ENCODE peak calls at places on chromosomes 3 and 15, in seven cellular contexts. One of them, this sample, is unnamed.

GRCh38 chr3:190265126-190265525 is 57.1 kb downstream of the CLDN1 start:
- DNase-seq in A549: no peak
- DNase-seq in fibroblast of pulmonary artery: peak
- DNase-seq in fibroblast of lung: no peak
- DNase-seq in sigmoid colon: no peak
- DNase-seq in Caco-2: no peak
- DNase-seq in tibial artery: no peak
- DNase-seq in this sample: no peak

GRCh38 chr3:180747805-180748361 is 68.6 kb upstream of the CCDC39 start:
- DNase-seq in Caco-2: no peak
- DNase-seq in tibial artery: no peak
- DNase-seq in fibroblast of lung: no peak
- DNase-seq in A549: no peak
- DNase-seq in fibroblast of pulmonary artery: no peak
- DNase-seq in sigmoid colon: no peak
- DNase-seq in this sample: no peak

GRCh38 chr15:45719490-45719889 is 84.7 kb downstream of the SQOR start:
- DNase-seq in fibroblast of lung: peak
- DNase-seq in A549: no peak
- DNase-seq in fibroblast of pulmonary artery: peak
- DNase-seq in sigmoid colon: no peak
- DNase-seq in tibial artery: no peak
- DNase-seq in Caco-2: no peak
- DNase-seq in this sample: peak

GRCh38 chr15:100863406-100864198 is 16.0 kb upstream of the ALDH1A3 start:
- DNase-seq in A549: no peak
- DNase-seq in sigmoid colon: peak
- DNase-seq in fibroblast of lung: peak
- DNase-seq in fibroblast of pulmonary artery: peak
- DNase-seq in tibial artery: no peak
- DNase-seq in Caco-2: no peak
- DNase-seq in this sample: peak

GRCh38 chr3:65713016-65713415 is 325.7 kb downstream of the MAGI1 start:
- DNase-seq in tibial artery: no peak
- DNase-seq in fibroblast of lung: peak
- DNase-seq in Caco-2: no peak
- DNase-seq in fibroblast of pulmonary artery: peak
- DNase-seq in A549: no peak
- DNase-seq in sigmoid colon: peak
- DNase-seq in this sample: peak

GRCh38 chr15:87416591-87417257 is 839.8 kb downstream of the NTRK3 start:
- DNase-seq in Caco-2: no peak
- DNase-seq in fibroblast of pulmonary artery: no peak
- DNase-seq in tibial artery: no peak
- DNase-seq in sigmoid colon: no peak
- DNase-seq in A549: no peak
- DNase-seq in fibroblast of lung: no peak
- DNase-seq in this sample: no peak

GRCh38 chr3:16177962-16178627 is 3.6 kb downstream of the GALNT15 start:
- DNase-seq in sigmoid colon: peak
- DNase-seq in tibial artery: peak
- DNase-seq in Caco-2: peak
- DNase-seq in fibroblast of pulmonary artery: peak
- DNase-seq in A549: peak
- DNase-seq in fibroblast of lung: peak
- DNase-seq in this sample: peak

GRCh38 chr3:162525052-162525451 is 1028.4 kb downstream of the OTOL1 start:
- DNase-seq in Caco-2: no peak
- DNase-seq in fibroblast of pulmonary artery: peak
- DNase-seq in fibroblast of lung: peak
- DNase-seq in A549: no peak
- DNase-seq in tibial artery: no peak
- DNase-seq in sigmoid colon: peak
- DNase-seq in this sample: peak

GRCh38 chr15:97909291-97909891 is 51.1 kb upstream of the ARRDC4 start:
- DNase-seq in Caco-2: peak
- DNase-seq in A549: peak
- DNase-seq in fibroblast of lung: peak
- DNase-seq in fibroblast of pulmonary artery: peak
- DNase-seq in tibial artery: peak
- DNase-seq in sigmoid colon: peak
- DNase-seq in this sample: peak

GRCh38 chr15:29686079-29686425 is 136.2 kb downstream of the TJP1 start:
- DNase-seq in tibial artery: no peak
- DNase-seq in fibroblast of pulmonary artery: no peak
- DNase-seq in Caco-2: no peak
- DNase-seq in A549: no peak
- DNase-seq in fibroblast of lung: no peak
- DNase-seq in sigmoid colon: no peak
- DNase-seq in this sample: no peak

GRCh38 chr3:31196881-31197364 is 302.5 kb upstream of the GADL1 start:
- DNase-seq in Caco-2: no peak
- DNase-seq in fibroblast of lung: peak
- DNase-seq in tibial artery: peak
- DNase-seq in sigmoid colon: no peak
- DNase-seq in A549: no peak
- DNase-seq in fibroblast of pulmonary artery: peak
- DNase-seq in this sample: peak

GRCh38 chr15:100083572-100083971 is 258.2 kb downstream of the ADAMTS17 start:
- DNase-seq in fibroblast of lung: no peak
- DNase-seq in Caco-2: no peak
- DNase-seq in tibial artery: peak
- DNase-seq in A549: no peak
- DNase-seq in fibroblast of pulmonary artery: no peak
- DNase-seq in sigmoid colon: peak
- DNase-seq in this sample: no peak

GRCh38 chr3:119898478-119899177 is 116.7 kb downstream of the NR1I2 start:
- DNase-seq in A549: no peak
- DNase-seq in Caco-2: no peak
- DNase-seq in tibial artery: no peak
- DNase-seq in sigmoid colon: no peak
- DNase-seq in fibroblast of lung: no peak
- DNase-seq in fibroblast of pulmonary artery: no peak
- DNase-seq in this sample: peak

GRCh38 chr3:43953375-43953774 is 262.6 kb downstream of the ABHD5 start:
- DNase-seq in sigmoid colon: no peak
- DNase-seq in Caco-2: no peak
- DNase-seq in tibial artery: no peak
- DNase-seq in A549: no peak
- DNase-seq in fibroblast of lung: no peak
- DNase-seq in fibroblast of pulmonary artery: no peak
- DNase-seq in this sample: no peak

GRCh38 chr15:22786868-22787698 is 639 bp downstream of the NIPA1 start:
- DNase-seq in Caco-2: no peak
- DNase-seq in fibroblast of pulmonary artery: peak
- DNase-seq in sigmoid colon: no peak
- DNase-seq in tibial artery: no peak
- DNase-seq in A549: peak
- DNase-seq in fibroblast of lung: peak
- DNase-seq in this sample: peak

GRCh38 chr3:197151562-197151961 is 121.9 kb upstream of the MELTF start:
- DNase-seq in fibroblast of pulmonary artery: peak
- DNase-seq in Caco-2: no peak
- DNase-seq in A549: no peak
- DNase-seq in sigmoid colon: no peak
- DNase-seq in fibroblast of lung: peak
- DNase-seq in tibial artery: peak
- DNase-seq in this sample: peak

GRCh38 chr3:56122911-56123310 is 345.4 kb downstream of the ERC2 start:
- DNase-seq in sigmoid colon: no peak
- DNase-seq in fibroblast of lung: no peak
- DNase-seq in A549: no peak
- DNase-seq in tibial artery: no peak
- DNase-seq in Caco-2: no peak
- DNase-seq in fibroblast of pulmonary artery: no peak
- DNase-seq in this sample: no peak

GRCh38 chr15:101808201-101808600 is 3.8 kb upstream of the OR4F15 start:
- DNase-seq in A549: no peak
- DNase-seq in fibroblast of pulmonary artery: no peak
- DNase-seq in fibroblast of lung: peak
- DNase-seq in tibial artery: no peak
- DNase-seq in sigmoid colon: no peak
- DNase-seq in Caco-2: no peak
- DNase-seq in this sample: peak

GRCh38 chr3:106829206-106829605 is 548.0 kb upstream of the CCDC54 start:
- DNase-seq in Caco-2: no peak
- DNase-seq in tibial artery: no peak
- DNase-seq in fibroblast of pulmonary artery: peak
- DNase-seq in A549: no peak
- DNase-seq in sigmoid colon: no peak
- DNase-seq in fibroblast of lung: no peak
- DNase-seq in this sample: no peak

GRCh38 chr3:75655501-75655904 is 8.6 kb upstream of the FRG2C start:
- DNase-seq in fibroblast of lung: no peak
- DNase-seq in fibroblast of pulmonary artery: no peak
- DNase-seq in Caco-2: no peak
- DNase-seq in sigmoid colon: no peak
- DNase-seq in A549: no peak
- DNase-seq in tibial artery: no peak
- DNase-seq in this sample: no peak

GRCh38 chr15:45274636-45275035 is 22.6 kb downstream of the SLC28A2 start:
- DNase-seq in tibial artery: no peak
- DNase-seq in fibroblast of pulmonary artery: no peak
- DNase-seq in sigmoid colon: no peak
- DNase-seq in fibroblast of lung: no peak
- DNase-seq in Caco-2: no peak
- DNase-seq in A549: no peak
- DNase-seq in this sample: no peak

GRCh38 chr3:148750296-148750695 is 52.6 kb downstream of the AGTR1 start:
- DNase-seq in sigmoid colon: no peak
- DNase-seq in A549: no peak
- DNase-seq in fibroblast of lung: no peak
- DNase-seq in fibroblast of pulmonary artery: no peak
- DNase-seq in tibial artery: no peak
- DNase-seq in Caco-2: no peak
- DNase-seq in this sample: peak

GRCh38 chr3:106403746-106404145 is 534.9 kb upstream of the CBLB start:
- DNase-seq in A549: no peak
- DNase-seq in fibroblast of pulmonary artery: no peak
- DNase-seq in sigmoid colon: no peak
- DNase-seq in Caco-2: no peak
- DNase-seq in fibroblast of lung: no peak
- DNase-seq in tibial artery: no peak
- DNase-seq in this sample: no peak

DNA sequence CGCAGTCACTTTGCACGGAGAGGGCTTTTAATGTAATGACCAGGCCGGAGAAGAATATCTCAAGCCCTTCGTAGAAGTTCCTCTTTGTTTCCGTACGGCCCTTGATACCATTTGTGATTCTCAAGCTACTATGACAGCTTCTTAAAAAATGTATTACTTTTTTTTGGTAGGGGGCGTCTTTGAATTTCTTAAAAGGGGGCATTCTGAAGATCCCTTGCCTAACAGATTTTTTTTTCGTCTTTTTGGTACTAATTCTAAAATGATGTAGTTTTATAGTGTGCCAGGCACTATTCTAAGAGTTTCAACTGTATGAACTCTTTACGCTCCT is 614.0 kb downstream of the MCTP2 start:
- DNase-seq in sigmoid colon: no peak
- DNase-seq in tibial artery: no peak
- DNase-seq in fibroblast of pulmonary artery: no peak
- DNase-seq in Caco-2: no peak
- DNase-seq in A549: no peak
- DNase-seq in fibroblast of lung: no peak
- DNase-seq in this sample: no peak
- H3K4me3 ChIP-seq in sigmoid colon: peak
- H3K4me3 ChIP-seq in tibial artery: peak
- H3K4me3 ChIP-seq in fibroblast of pulmonary artery: peak
- H3K4me3 ChIP-seq in Caco-2: peak
- H3K4me3 ChIP-seq in A549: no peak
- H3K4me3 ChIP-seq in fibroblast of lung: no peak
- H3K4me3 ChIP-seq in this sample: no peak

GRCh38 chr15:27665002-27665401 is 434.1 kb downstream of the OCA2 start:
- DNase-seq in sigmoid colon: no peak
- DNase-seq in A549: no peak
- DNase-seq in fibroblast of pulmonary artery: no peak
- DNase-seq in tibial artery: no peak
- DNase-seq in fibroblast of lung: no peak
- DNase-seq in Caco-2: no peak
- DNase-seq in this sample: no peak
- H3K4me3 ChIP-seq in sigmoid colon: no peak
- H3K4me3 ChIP-seq in A549: no peak
- H3K4me3 ChIP-seq in fibroblast of pulmonary artery: no peak
- H3K4me3 ChIP-seq in tibial artery: no peak
- H3K4me3 ChIP-seq in fibroblast of lung: no peak
- H3K4me3 ChIP-seq in Caco-2: no peak
- H3K4me3 ChIP-seq in this sample: no peak

DNA sequence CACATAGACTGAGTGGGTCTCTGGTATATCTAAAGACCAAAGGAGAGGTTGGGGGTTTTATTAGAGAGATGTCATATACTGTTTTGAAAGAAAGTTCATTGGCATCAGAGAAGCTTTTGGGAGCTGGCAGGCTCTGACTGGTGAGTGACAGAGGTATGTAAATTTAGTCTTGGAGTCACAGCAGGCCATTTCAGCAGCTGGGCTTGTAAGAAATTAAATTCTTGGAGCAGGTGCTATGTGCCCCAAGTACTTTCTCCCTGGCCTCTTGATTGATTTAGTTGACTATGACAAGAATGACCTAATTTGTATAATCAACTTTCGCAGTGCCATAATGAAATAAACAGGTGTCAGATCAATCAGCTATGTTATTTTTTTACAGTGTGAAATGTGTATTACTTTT is 47.8 kb upstream of the CDAN1 start:
- DNase-seq in fibroblast of lung: no peak
- DNase-seq in sigmoid colon: no peak
- DNase-seq in A549: no peak
- DNase-seq in fibroblast of pulmonary artery: no peak
- DNase-seq in tibial artery: no peak
- DNase-seq in Caco-2: no peak
- DNase-seq in this sample: no peak
- H3K4me3 ChIP-seq in fibroblast of lung: no peak
- H3K4me3 ChIP-seq in sigmoid colon: no peak
- H3K4me3 ChIP-seq in A549: no peak
- H3K4me3 ChIP-seq in fibroblast of pulmonary artery: no peak
- H3K4me3 ChIP-seq in tibial artery: no peak
- H3K4me3 ChIP-seq in Caco-2: no peak
- H3K4me3 ChIP-seq in this sample: no peak

GRCh38 chr3:114496021-114496434 is 202.2 kb downstream of the TIGIT start:
- DNase-seq in fibroblast of pulmonary artery: peak
- DNase-seq in fibroblast of lung: peak
- DNase-seq in A549: no peak
- DNase-seq in sigmoid colon: no peak
- DNase-seq in Caco-2: no peak
- DNase-seq in tibial artery: no peak
- DNase-seq in this sample: peak

GRCh38 chr3:114498779-114499370 is 205.0 kb downstream of the TIGIT start:
- DNase-seq in Caco-2: peak
- DNase-seq in tibial artery: no peak
- DNase-seq in fibroblast of pulmonary artery: peak
- DNase-seq in sigmoid colon: no peak
- DNase-seq in A549: peak
- DNase-seq in fibroblast of lung: peak
- DNase-seq in this sample: peak

GRCh38 chr3:114496874-114497273 is 203.0 kb downstream of the TIGIT start:
- DNase-seq in Caco-2: peak
- DNase-seq in fibroblast of lung: peak
- DNase-seq in fibroblast of pulmonary artery: peak
- DNase-seq in sigmoid colon: no peak
- DNase-seq in tibial artery: no peak
- DNase-seq in A549: no peak
- DNase-seq in this sample: peak

GRCh38 chr3:114494498-114494897 is 200.7 kb downstream of the TIGIT start:
- DNase-seq in Caco-2: no peak
- DNase-seq in tibial artery: no peak
- DNase-seq in A549: no peak
- DNase-seq in fibroblast of lung: no peak
- DNase-seq in sigmoid colon: no peak
- DNase-seq in fibroblast of pulmonary artery: no peak
- DNase-seq in this sample: no peak

GRCh38 chr3:114496466-114496865 is 202.6 kb downstream of the TIGIT start:
- DNase-seq in sigmoid colon: no peak
- DNase-seq in A549: no peak
- DNase-seq in fibroblast of pulmonary artery: peak
- DNase-seq in tibial artery: no peak
- DNase-seq in Caco-2: no peak
- DNase-seq in fibroblast of lung: peak
- DNase-seq in this sample: peak
- H3K4me3 ChIP-seq in sigmoid colon: no peak
- H3K4me3 ChIP-seq in A549: no peak
- H3K4me3 ChIP-seq in fibroblast of pulmonary artery: no peak
- H3K4me3 ChIP-seq in tibial artery: no peak
- H3K4me3 ChIP-seq in Caco-2: no peak
- H3K4me3 ChIP-seq in fibroblast of lung: no peak
- H3K4me3 ChIP-seq in this sample: no peak

This sample was measured in fibroblast of mammary gland.